ENCODE peak calls at places on chromosomes 16 and 17, in six cellular contexts. R is stimulated activated CD8-positive, alpha-beta memory T cell treated with anti-CD3 and anti-CD28 coated beads, Interleukin-15, amount 100 ng/mL, for 4 hours; F is heart left ventricle; U is Ammon's horn; V is T-helper 17 cell; K is HEK293T. H is an unnamed sample.

GRCh38 chr17:7915611-7916382 is at the start of gene RNF227:
- DNase-seq in U (peak), F (peak), K (peak), V (peak), R (peak), H (peak)

GRCh38 chr17:77959216-77959925 is 868 bp downstream of the TNRC6C start:
- DNase-seq in U (no peak), K (no peak), V (peak), R (no peak), F (no peak), H (peak)

GRCh38 chr16:89499767-89500166 is 8.4 kb upstream of the SPG7 start:
- DNase-seq in V (no peak), R (no peak), F (no peak), K (no peak), U (no peak), H (no peak)

GRCh38 chr17:50688168-50688719 is 19.5 kb downstream of the ANKRD40 start:
- DNase-seq in U (no peak), V (no peak), R (no peak), K (no peak), F (no peak), H (no peak)

GRCh38 chr16:4936181-4936990 is 562 bp downstream of the PPL start:
- DNase-seq in F (no peak), K (no peak), U (no peak), R (no peak), V (no peak), H (no peak)

GRCh38 chr16:77564791-77565390 is 130.1 kb upstream of the ADAMTS18 start:
- DNase-seq in V (no peak), U (no peak), K (no peak), R (no peak), F (no peak), H (no peak)

GRCh38 chr16:9364721-9365693 is 273.6 kb downstream of the HAPSTR1 start:
- DNase-seq in F (peak), U (peak), V (no peak), K (no peak), R (no peak), H (no peak)

GRCh38 chr17:72033311-72033710 is 87.5 kb upstream of the SOX9 start:
- DNase-seq in U (no peak), K (no peak), R (no peak), V (no peak), F (no peak), H (no peak)

GRCh38 chr16:66007717-66008116 is 358.8 kb upstream of the CDH5 start:
- DNase-seq in V (no peak), K (no peak), F (no peak), R (no peak), U (no peak), H (no peak)

GRCh38 chr17:75844530-75845057 is 390 bp upstream of the UNC13D start:
- DNase-seq in R (no peak), K (no peak), V (no peak), F (peak), U (no peak), H (no peak)

GRCh38 chr16:29899516-29900101 is at the start of gene SEZ6L2:
- DNase-seq in K (peak), R (no peak), F (no peak), V (no peak), U (peak), H (peak)

GRCh38 chr16:11963706-11964105 is 1.3 kb upstream of the TNFRSF17 start:
- DNase-seq in F (no peak), V (no peak), U (no peak), K (no peak), R (no peak), H (no peak)

GRCh38 chr17:57125406-57125805 is 40.4 kb downstream of the AKAP1 start:
- DNase-seq in U (no peak), R (no peak), V (no peak), F (no peak), K (no peak), H (no peak)

GRCh38 chr17:16911141-16911937 is 60.6 kb downstream of the TNFRSF13B start:
- DNase-seq in U (peak), R (no peak), K (no peak), V (no peak), F (no peak), H (no peak)

GRCh38 chr17:13671771-13672170 is 70.0 kb upstream of the HS3ST3A1 start:
- DNase-seq in R (no peak), U (no peak), F (no peak), K (no peak), V (no peak), H (no peak)

GRCh38 chr16:2497116-2497630 is 16.6 kb upstream of the ATP6V0C start:
- DNase-seq in F (peak), K (no peak), R (no peak), V (no peak), U (no peak), H (peak)

GRCh38 chr16:22352726-22353125 is 21.7 kb downstream of the CDR2 start:
- DNase-seq in K (no peak), V (no peak), R (no peak), F (no peak), U (no peak), H (no peak)

GRCh38 chr17:34306466-34306865 is 12.8 kb upstream of the CCL8 start:
- DNase-seq in R (no peak), K (no peak), U (peak), F (no peak), V (no peak), H (no peak)

GRCh38 chr16:85524630-85525463 is 88.3 kb upstream of the GSE1 start:
- DNase-seq in F (peak), U (peak), V (no peak), K (peak), R (no peak), H (no peak)

GRCh38 chr16:2535644-2536021 is 2.2 kb upstream of the PDPK1 start:
- DNase-seq in K (no peak), U (no peak), V (no peak), F (peak), R (no peak), H (no peak)

GRCh38 chr16:83994087-83994486 is 26.0 kb downstream of the NECAB2 start:
- DNase-seq in U (no peak), K (no peak), R (no peak), V (no peak), F (no peak), H (no peak)

GRCh38 chr16:87692176-87692575 is 73.6 kb downstream of the KLHDC4 start:
- DNase-seq in V (no peak), U (no peak), F (no peak), R (no peak), K (no peak), H (no peak)

GRCh38 chr16:19210175-19210924 is 42.3 kb downstream of the SYT17 start:
- DNase-seq in U (peak), V (no peak), F (no peak), K (no peak), R (no peak), H (no peak)

GRCh38 chr16:47431960-47432359 is 28.9 kb downstream of the ITFG1 start:
- DNase-seq in F (no peak), K (no peak), V (no peak), R (no peak), U (no peak), H (no peak)

GRCh38 chr16:15494231-15494630 is 59.8 kb downstream of the BMERB1 start:
- DNase-seq in R (no peak), F (no peak), V (no peak), U (no peak), K (no peak), H (no peak)

GRCh38 chr17:33234930-33235685 is 58.0 kb downstream of the ASIC2 start:
- DNase-seq in K (no peak), V (no peak), U (peak), F (peak), R (no peak), H (no peak)

GRCh38 chr16:11542069-11542775 is 44.5 kb downstream of the LITAF start:
- DNase-seq in R (no peak), U (no peak), F (peak), K (no peak), V (no peak), H (no peak)

GRCh38 chr16:641326-642188 is at the start of gene MCRIP2:
- DNase-seq in F (peak), V (peak), K (peak), U (peak), R (peak), H (peak)

GRCh38 chr16:78286076-78286475 is 186.6 kb downstream of the WWOX start:
- DNase-seq in U (no peak), F (no peak), K (no peak), R (no peak), V (no peak), H (no peak)

GRCh38 chr16:4869147-4869790 is 22.0 kb downstream of the UBN1 start:
- DNase-seq in U (peak), R (no peak), F (no peak), V (no peak), K (no peak), H (no peak)

GRCh38 chr16:2836646-2837508 is 6.8 kb downstream of the ZG16B start:
- DNase-seq in F (no peak), V (no peak), R (no peak), K (no peak), U (no peak), H (no peak)

GRCh38 chr16:68247400-68247799 is 2.2 kb downstream of the PLA2G15 start:
- DNase-seq in F (peak), U (peak), K (no peak), R (no peak), V (no peak), H (no peak)